ENCODE peak calls at places on chromosomes 5 and 9, in eight cellular contexts. One of them, this sample, is unnamed.

GRCh38 chr5:94793816-94794198 is 175.3 kb downstream of the SLF1 start:
- DNase-seq in mucosa of gallbladder: no peak
- DNase-seq in neural crest cell: no peak
- DNase-seq in neural progenitor cell: no peak
- DNase-seq in CD4-positive, CD25-positive, alpha-beta regulatory T cell: no peak
- DNase-seq in DMS153: no peak
- DNase-seq in fibroblast of villous mesenchyme: peak
- DNase-seq in HT1080: peak
- DNase-seq in this sample: no peak

GRCh38 chr9:85522459-85523092 is 219.2 kb downstream of the AGTPBP1 start:
- DNase-seq in fibroblast of villous mesenchyme: peak
- DNase-seq in neural crest cell: peak
- DNase-seq in HT1080: no peak
- DNase-seq in mucosa of gallbladder: peak
- DNase-seq in neural progenitor cell: peak
- DNase-seq in DMS153: peak
- DNase-seq in CD4-positive, CD25-positive, alpha-beta regulatory T cell: no peak
- DNase-seq in this sample: no peak

GRCh38 chr5:55530669-55531068 is 4.1 kb downstream of the PLPP1 start:
- DNase-seq in neural crest cell: no peak
- DNase-seq in CD4-positive, CD25-positive, alpha-beta regulatory T cell: no peak
- DNase-seq in mucosa of gallbladder: no peak
- DNase-seq in HT1080: no peak
- DNase-seq in fibroblast of villous mesenchyme: no peak
- DNase-seq in DMS153: no peak
- DNase-seq in neural progenitor cell: peak
- DNase-seq in this sample: no peak

GRCh38 chr5:71943874-71944273 is 163.4 kb upstream of the MAP1B start:
- DNase-seq in neural crest cell: no peak
- DNase-seq in fibroblast of villous mesenchyme: no peak
- DNase-seq in mucosa of gallbladder: no peak
- DNase-seq in CD4-positive, CD25-positive, alpha-beta regulatory T cell: no peak
- DNase-seq in DMS153: no peak
- DNase-seq in neural progenitor cell: no peak
- DNase-seq in HT1080: no peak
- DNase-seq in this sample: no peak

GRCh38 chr9:97714435-97714834 is 17.3 kb upstream of the XPA start:
- DNase-seq in mucosa of gallbladder: no peak
- DNase-seq in DMS153: no peak
- DNase-seq in HT1080: peak
- DNase-seq in CD4-positive, CD25-positive, alpha-beta regulatory T cell: no peak
- DNase-seq in neural crest cell: no peak
- DNase-seq in fibroblast of villous mesenchyme: peak
- DNase-seq in neural progenitor cell: no peak
- DNase-seq in this sample: no peak

GRCh38 chr5:142860291-142860690 is 90.1 kb downstream of the ARHGAP26 start:
- DNase-seq in neural progenitor cell: no peak
- DNase-seq in fibroblast of villous mesenchyme: no peak
- DNase-seq in mucosa of gallbladder: no peak
- DNase-seq in HT1080: peak
- DNase-seq in DMS153: no peak
- DNase-seq in neural crest cell: no peak
- DNase-seq in CD4-positive, CD25-positive, alpha-beta regulatory T cell: no peak
- DNase-seq in this sample: no peak

GRCh38 chr5:56535347-56535746 is 280.0 kb upstream of the MAP3K1 start:
- DNase-seq in mucosa of gallbladder: no peak
- DNase-seq in neural progenitor cell: no peak
- DNase-seq in DMS153: no peak
- DNase-seq in fibroblast of villous mesenchyme: no peak
- DNase-seq in HT1080: no peak
- DNase-seq in CD4-positive, CD25-positive, alpha-beta regulatory T cell: no peak
- DNase-seq in neural crest cell: no peak
- DNase-seq in this sample: no peak

GRCh38 chr5:142659405-142659804 is 26.5 kb downstream of the FGF1 start:
- DNase-seq in mucosa of gallbladder: no peak
- DNase-seq in fibroblast of villous mesenchyme: no peak
- DNase-seq in HT1080: no peak
- DNase-seq in neural progenitor cell: no peak
- DNase-seq in neural crest cell: no peak
- DNase-seq in CD4-positive, CD25-positive, alpha-beta regulatory T cell: no peak
- DNase-seq in DMS153: no peak
- DNase-seq in this sample: no peak

GRCh38 chr9:138098116-138098907 is 220.7 kb downstream of the CACNA1B start:
- DNase-seq in DMS153: no peak
- DNase-seq in CD4-positive, CD25-positive, alpha-beta regulatory T cell: no peak
- DNase-seq in neural crest cell: no peak
- DNase-seq in fibroblast of villous mesenchyme: no peak
- DNase-seq in mucosa of gallbladder: no peak
- DNase-seq in HT1080: no peak
- DNase-seq in neural progenitor cell: no peak
- DNase-seq in this sample: no peak

GRCh38 chr5:52735139-52735538 is 52.6 kb upstream of the ITGA1 start:
- DNase-seq in mucosa of gallbladder: no peak
- DNase-seq in DMS153: no peak
- DNase-seq in neural crest cell: no peak
- DNase-seq in neural progenitor cell: no peak
- DNase-seq in HT1080: no peak
- DNase-seq in fibroblast of villous mesenchyme: no peak
- DNase-seq in CD4-positive, CD25-positive, alpha-beta regulatory T cell: no peak
- DNase-seq in this sample: no peak

GRCh38 chr5:21680196-21680595 is 1172.9 kb downstream of the CDH12 start:
- DNase-seq in fibroblast of villous mesenchyme: peak
- DNase-seq in neural crest cell: no peak
- DNase-seq in DMS153: no peak
- DNase-seq in CD4-positive, CD25-positive, alpha-beta regulatory T cell: no peak
- DNase-seq in neural progenitor cell: peak
- DNase-seq in mucosa of gallbladder: no peak
- DNase-seq in HT1080: peak
- DNase-seq in this sample: no peak

This sample was measured in LNCaP clone FGC.